ENCODE peak calls at places on chromosome 4, in eight cellular contexts. One of them, this sample, is unnamed.
A peak's percentile ranks its signal among the peaks of the same experiment; 100 is the strongest.

GRCh38 chr4:186932196-186932595 is 208.5 kb upstream of the FAT1 start:
- DNase-seq in naive thymus-derived CD8-positive, alpha-beta T cell: no peak
- DNase-seq in caudate nucleus: no peak
- DNase-seq in Calu3: no peak
- DNase-seq in endothelial cell: no peak
- DNase-seq in DMS153: peak; percentile 89
- DNase-seq in ureter: no peak
- DNase-seq in GM12891: no peak
- DNase-seq in this sample: no peak

GRCh38 chr4:160034501-160034900 is 931.6 kb downstream of the RAPGEF2 start:
- DNase-seq in naive thymus-derived CD8-positive, alpha-beta T cell: no peak
- DNase-seq in GM12891: no peak
- DNase-seq in caudate nucleus: no peak
- DNase-seq in ureter: no peak
- DNase-seq in Calu3: no peak
- DNase-seq in DMS153: no peak
- DNase-seq in endothelial cell: no peak
- DNase-seq in this sample: no peak

GRCh38 chr4:150192986-150193385 is 114.7 kb downstream of the DCLK2 start:
- DNase-seq in Calu3: no peak
- DNase-seq in caudate nucleus: no peak
- DNase-seq in ureter: no peak
- DNase-seq in endothelial cell: no peak
- DNase-seq in GM12891: no peak
- DNase-seq in DMS153: no peak
- DNase-seq in naive thymus-derived CD8-positive, alpha-beta T cell: no peak
- DNase-seq in this sample: no peak

GRCh38 chr4:42326524-42326923 is 70.8 kb upstream of the SHISA3 start:
- DNase-seq in endothelial cell: no peak
- DNase-seq in Calu3: no peak
- DNase-seq in DMS153: no peak
- DNase-seq in GM12891: no peak
- DNase-seq in caudate nucleus: no peak
- DNase-seq in ureter: no peak
- DNase-seq in naive thymus-derived CD8-positive, alpha-beta T cell: no peak
- DNase-seq in this sample: no peak

GRCh38 chr4:169968999-169969398 is 57.2 kb downstream of the MFAP3L start:
- DNase-seq in ureter: no peak
- DNase-seq in DMS153: no peak
- DNase-seq in Calu3: no peak
- DNase-seq in caudate nucleus: no peak
- DNase-seq in GM12891: no peak
- DNase-seq in endothelial cell: no peak
- DNase-seq in naive thymus-derived CD8-positive, alpha-beta T cell: no peak
- DNase-seq in this sample: no peak

GRCh38 chr4:171880136-171880535 is 66.9 kb downstream of the GALNTL6 start:
- DNase-seq in GM12891: no peak
- DNase-seq in Calu3: peak; percentile 2
- DNase-seq in caudate nucleus: no peak
- DNase-seq in DMS153: no peak
- DNase-seq in ureter: no peak
- DNase-seq in endothelial cell: no peak
- DNase-seq in naive thymus-derived CD8-positive, alpha-beta T cell: no peak
- DNase-seq in this sample: no peak

GRCh38 chr4:39255266-39255665 is 72.9 kb downstream of the WDR19 start:
- DNase-seq in Calu3: no peak
- DNase-seq in GM12891: no peak
- DNase-seq in endothelial cell: no peak
- DNase-seq in DMS153: no peak
- DNase-seq in ureter: no peak
- DNase-seq in caudate nucleus: no peak
- DNase-seq in naive thymus-derived CD8-positive, alpha-beta T cell: no peak
- DNase-seq in this sample: no peak

GRCh38 chr4:81030061-81030616 is 369 bp upstream of the BMP3 start:
- DNase-seq in GM12891: no peak
- DNase-seq in DMS153: no peak
- DNase-seq in endothelial cell: no peak
- DNase-seq in Calu3: no peak
- DNase-seq in caudate nucleus: no peak
- DNase-seq in naive thymus-derived CD8-positive, alpha-beta T cell: no peak
- DNase-seq in ureter: no peak
- DNase-seq in this sample: no peak

GRCh38 chr4:84944952-84945351 is 21.5 kb downstream of the WDFY3 start:
- DNase-seq in DMS153: no peak
- DNase-seq in GM12891: no peak
- DNase-seq in endothelial cell: no peak
- DNase-seq in Calu3: no peak
- DNase-seq in naive thymus-derived CD8-positive, alpha-beta T cell: no peak
- DNase-seq in ureter: no peak
- DNase-seq in caudate nucleus: no peak
- DNase-seq in this sample: no peak

GRCh38 chr4:178198691-178199090 is 756.5 kb upstream of the AGA start:
- DNase-seq in DMS153: no peak
- DNase-seq in endothelial cell: no peak
- DNase-seq in ureter: no peak
- DNase-seq in GM12891: no peak
- DNase-seq in naive thymus-derived CD8-positive, alpha-beta T cell: no peak
- DNase-seq in Calu3: no peak
- DNase-seq in caudate nucleus: no peak
- DNase-seq in this sample: no peak

GRCh38 chr4:28117067-28117756 is 1256.6 kb downstream of the STIM2 start:
- DNase-seq in DMS153: no peak
- DNase-seq in endothelial cell: no peak
- DNase-seq in ureter: no peak
- DNase-seq in GM12891: no peak
- DNase-seq in naive thymus-derived CD8-positive, alpha-beta T cell: no peak
- DNase-seq in caudate nucleus: no peak
- DNase-seq in Calu3: no peak
- DNase-seq in this sample: no peak

GRCh38 chr4:56007154-56007553 is 58.4 kb downstream of the CEP135 start:
- DNase-seq in Calu3: no peak
- DNase-seq in ureter: no peak
- DNase-seq in endothelial cell: no peak
- DNase-seq in DMS153: no peak
- DNase-seq in GM12891: no peak
- DNase-seq in naive thymus-derived CD8-positive, alpha-beta T cell: no peak
- DNase-seq in caudate nucleus: no peak
- DNase-seq in this sample: no peak

GRCh38 chr4:143762511-143762910 is 62.0 kb upstream of the FREM3 start:
- DNase-seq in naive thymus-derived CD8-positive, alpha-beta T cell: no peak
- DNase-seq in caudate nucleus: no peak
- DNase-seq in Calu3: no peak
- DNase-seq in GM12891: no peak
- DNase-seq in endothelial cell: no peak
- DNase-seq in DMS153: no peak
- DNase-seq in ureter: no peak
- DNase-seq in this sample: no peak

GRCh38 chr4:76709454-76709853 is 188.5 kb downstream of the SOWAHB start:
- DNase-seq in caudate nucleus: no peak
- DNase-seq in endothelial cell: no peak
- DNase-seq in DMS153: no peak
- DNase-seq in naive thymus-derived CD8-positive, alpha-beta T cell: no peak
- DNase-seq in Calu3: no peak
- DNase-seq in GM12891: no peak
- DNase-seq in ureter: no peak
- DNase-seq in this sample: no peak

GRCh38 chr4:2337896-2338295 is 76.0 kb upstream of the MXD4 start:
- DNase-seq in naive thymus-derived CD8-positive, alpha-beta T cell: peak; percentile 43
- DNase-seq in GM12891: no peak
- DNase-seq in ureter: no peak
- DNase-seq in Calu3: no peak
- DNase-seq in endothelial cell: peak; percentile 2
- DNase-seq in DMS153: no peak
- DNase-seq in caudate nucleus: no peak
- DNase-seq in this sample: no peak

GRCh38 chr4:161188578-161188977 is 975.2 kb downstream of the FSTL5 start:
- DNase-seq in naive thymus-derived CD8-positive, alpha-beta T cell: no peak
- DNase-seq in caudate nucleus: no peak
- DNase-seq in endothelial cell: no peak
- DNase-seq in DMS153: no peak
- DNase-seq in ureter: no peak
- DNase-seq in GM12891: no peak
- DNase-seq in Calu3: no peak
- DNase-seq in this sample: no peak